ENCODE peak calls at places on chromosomes 13 and 19, in nine cellular contexts. One of them, this sample, is unnamed. For H3K36me3, the result is how much of the 10 kb centered on the place peaks cover.

GRCh38 chr19:9871626-9872338 is 36.7 kb downstream of the PIN1 start:
- DNase-seq in OCI-LY7: no peak
- DNase-seq in left lung: no peak
- DNase-seq in transverse colon: no peak
- DNase-seq in pancreas: no peak
- DNase-seq in CD8-positive, alpha-beta T cell: no peak
- DNase-seq in lower lobe of right lung: no peak
- DNase-seq in aorta: no peak
- DNase-seq in heart left ventricle: no peak
- DNase-seq in this sample: no peak

GRCh38 chr19:5690955-5691204 is 785 bp downstream of the RPL36 start:
- DNase-seq in CD8-positive, alpha-beta T cell: no peak
- DNase-seq in left lung: no peak
- DNase-seq in lower lobe of right lung: no peak
- DNase-seq in heart left ventricle: no peak
- DNase-seq in pancreas: no peak
- DNase-seq in OCI-LY7: no peak
- DNase-seq in transverse colon: peak
- DNase-seq in aorta: no peak
- DNase-seq in this sample: no peak

GRCh38 chr13:26459276-26460131 is 98.0 kb upstream of the WASF3 start:
- DNase-seq in transverse colon: no peak
- DNase-seq in OCI-LY7: no peak
- DNase-seq in aorta: no peak
- DNase-seq in lower lobe of right lung: no peak
- DNase-seq in left lung: no peak
- DNase-seq in CD8-positive, alpha-beta T cell: no peak
- DNase-seq in heart left ventricle: peak
- DNase-seq in pancreas: no peak
- DNase-seq in this sample: no peak

GRCh38 chr13:27524981-27525975 is 74.9 kb upstream of the MTIF3 start:
- DNase-seq in lower lobe of right lung: no peak
- DNase-seq in transverse colon: no peak
- DNase-seq in heart left ventricle: no peak
- DNase-seq in pancreas: no peak
- DNase-seq in left lung: no peak
- DNase-seq in OCI-LY7: no peak
- DNase-seq in aorta: no peak
- DNase-seq in CD8-positive, alpha-beta T cell: no peak
- DNase-seq in this sample: peak

GRCh38 chr19:2945575-2946184 is 909 bp upstream of the ZNF77 start:
- DNase-seq in pancreas: no peak
- DNase-seq in heart left ventricle: no peak
- DNase-seq in transverse colon: no peak
- DNase-seq in aorta: no peak
- DNase-seq in CD8-positive, alpha-beta T cell: no peak
- DNase-seq in lower lobe of right lung: no peak
- DNase-seq in left lung: no peak
- DNase-seq in OCI-LY7: no peak
- DNase-seq in this sample: no peak

GRCh38 chr19:34226036-34226435 is 28.3 kb upstream of the GARRE1 start:
- DNase-seq in heart left ventricle: no peak
- DNase-seq in pancreas: no peak
- DNase-seq in lower lobe of right lung: no peak
- DNase-seq in aorta: no peak
- DNase-seq in OCI-LY7: no peak
- DNase-seq in CD8-positive, alpha-beta T cell: no peak
- DNase-seq in transverse colon: no peak
- DNase-seq in left lung: no peak
- DNase-seq in this sample: no peak

GRCh38 chr19:55088021-55088451 is 12.4 kb downstream of the EPS8L1 start:
- DNase-seq in OCI-LY7: no peak
- DNase-seq in pancreas: no peak
- DNase-seq in left lung: no peak
- DNase-seq in heart left ventricle: no peak
- DNase-seq in transverse colon: no peak
- DNase-seq in lower lobe of right lung: no peak
- DNase-seq in CD8-positive, alpha-beta T cell: no peak
- DNase-seq in aorta: no peak
- DNase-seq in this sample: no peak

GRCh38 chr13:46352810-46353209 is 34.2 kb downstream of the RUBCNL start:
- DNase-seq in transverse colon: no peak
- DNase-seq in pancreas: no peak
- DNase-seq in aorta: no peak
- DNase-seq in heart left ventricle: peak
- DNase-seq in lower lobe of right lung: peak
- DNase-seq in OCI-LY7: no peak
- DNase-seq in CD8-positive, alpha-beta T cell: no peak
- DNase-seq in left lung: peak
- DNase-seq in this sample: no peak

GRCh38 chr13:42266464-42266863 is 5.5 kb upstream of the AKAP11 start:
- DNase-seq in lower lobe of right lung: no peak
- DNase-seq in left lung: no peak
- DNase-seq in transverse colon: no peak
- DNase-seq in aorta: no peak
- DNase-seq in pancreas: no peak
- DNase-seq in CD8-positive, alpha-beta T cell: no peak
- DNase-seq in heart left ventricle: no peak
- DNase-seq in OCI-LY7: no peak
- DNase-seq in this sample: no peak

GRCh38 chr13:98565726-98566577 is 11.0 kb downstream of the STK24 start:
- DNase-seq in CD8-positive, alpha-beta T cell: no peak
- DNase-seq in pancreas: peak
- DNase-seq in transverse colon: peak
- DNase-seq in left lung: no peak
- DNase-seq in heart left ventricle: peak
- DNase-seq in aorta: peak
- DNase-seq in OCI-LY7: peak
- DNase-seq in lower lobe of right lung: no peak
- DNase-seq in this sample: peak

GRCh38 chr13:74128171-74128767 is 5.9 kb downstream of the KLF12 start:
- DNase-seq in pancreas: no peak
- DNase-seq in transverse colon: no peak
- DNase-seq in left lung: no peak
- DNase-seq in heart left ventricle: no peak
- DNase-seq in lower lobe of right lung: no peak
- DNase-seq in OCI-LY7: no peak
- DNase-seq in aorta: no peak
- DNase-seq in CD8-positive, alpha-beta T cell: no peak
- DNase-seq in this sample: no peak

GRCh38 chr19:47351545-47351944 is 2.4 kb downstream of the DHX34 start:
- DNase-seq in pancreas: no peak
- DNase-seq in lower lobe of right lung: no peak
- DNase-seq in CD8-positive, alpha-beta T cell: no peak
- DNase-seq in left lung: no peak
- DNase-seq in aorta: no peak
- DNase-seq in transverse colon: no peak
- DNase-seq in heart left ventricle: no peak
- DNase-seq in OCI-LY7: peak
- DNase-seq in this sample: no peak

GRCh38 chr13:24004971-24005370 is 107.7 kb upstream of the C1QTNF9B start:
- DNase-seq in pancreas: no peak
- DNase-seq in OCI-LY7: no peak
- DNase-seq in lower lobe of right lung: no peak
- DNase-seq in left lung: no peak
- DNase-seq in aorta: no peak
- DNase-seq in CD8-positive, alpha-beta T cell: no peak
- DNase-seq in transverse colon: no peak
- DNase-seq in heart left ventricle: no peak
- DNase-seq in this sample: no peak
- H3K27ac ChIP-seq in pancreas: no peak
- H3K27ac ChIP-seq in OCI-LY7: no peak
- H3K27ac ChIP-seq in lower lobe of right lung: no peak
- H3K27ac ChIP-seq in left lung: no peak
- H3K27ac ChIP-seq in aorta: no peak
- H3K27ac ChIP-seq in CD8-positive, alpha-beta T cell: no peak
- H3K27ac ChIP-seq in transverse colon: no peak
- H3K27ac ChIP-seq in heart left ventricle: no peak
- H3K27ac ChIP-seq in this sample: no peak

GRCh38 chr19:49657493-49658138 is 8.0 kb downstream of the IRF3 start:
- DNase-seq in aorta: no peak
- DNase-seq in heart left ventricle: no peak
- DNase-seq in pancreas: no peak
- DNase-seq in transverse colon: no peak
- DNase-seq in OCI-LY7: no peak
- DNase-seq in lower lobe of right lung: no peak
- DNase-seq in CD8-positive, alpha-beta T cell: no peak
- DNase-seq in left lung: no peak
- DNase-seq in this sample: no peak

GRCh38 chr19:49656456-49657109 is 9.1 kb downstream of the IRF3 start:
- DNase-seq in aorta: no peak
- DNase-seq in OCI-LY7: no peak
- DNase-seq in pancreas: no peak
- DNase-seq in CD8-positive, alpha-beta T cell: no peak
- DNase-seq in transverse colon: no peak
- DNase-seq in left lung: no peak
- DNase-seq in heart left ventricle: no peak
- DNase-seq in lower lobe of right lung: no peak
- DNase-seq in this sample: no peak

GRCh38 chr19:49654581-49654980 is 11.1 kb downstream of the IRF3 start:
- DNase-seq in OCI-LY7: no peak
- DNase-seq in lower lobe of right lung: no peak
- DNase-seq in CD8-positive, alpha-beta T cell: no peak
- DNase-seq in transverse colon: no peak
- DNase-seq in left lung: no peak
- DNase-seq in pancreas: no peak
- DNase-seq in heart left ventricle: no peak
- DNase-seq in aorta: peak
- DNase-seq in this sample: no peak

GRCh38 chr19:49658139-49658517 is 7.5 kb downstream of the IRF3 start:
- DNase-seq in left lung: no peak
- DNase-seq in heart left ventricle: no peak
- DNase-seq in OCI-LY7: no peak
- DNase-seq in transverse colon: no peak
- DNase-seq in CD8-positive, alpha-beta T cell: no peak
- DNase-seq in pancreas: no peak
- DNase-seq in aorta: no peak
- DNase-seq in lower lobe of right lung: no peak
- DNase-seq in this sample: no peak

DNA sequence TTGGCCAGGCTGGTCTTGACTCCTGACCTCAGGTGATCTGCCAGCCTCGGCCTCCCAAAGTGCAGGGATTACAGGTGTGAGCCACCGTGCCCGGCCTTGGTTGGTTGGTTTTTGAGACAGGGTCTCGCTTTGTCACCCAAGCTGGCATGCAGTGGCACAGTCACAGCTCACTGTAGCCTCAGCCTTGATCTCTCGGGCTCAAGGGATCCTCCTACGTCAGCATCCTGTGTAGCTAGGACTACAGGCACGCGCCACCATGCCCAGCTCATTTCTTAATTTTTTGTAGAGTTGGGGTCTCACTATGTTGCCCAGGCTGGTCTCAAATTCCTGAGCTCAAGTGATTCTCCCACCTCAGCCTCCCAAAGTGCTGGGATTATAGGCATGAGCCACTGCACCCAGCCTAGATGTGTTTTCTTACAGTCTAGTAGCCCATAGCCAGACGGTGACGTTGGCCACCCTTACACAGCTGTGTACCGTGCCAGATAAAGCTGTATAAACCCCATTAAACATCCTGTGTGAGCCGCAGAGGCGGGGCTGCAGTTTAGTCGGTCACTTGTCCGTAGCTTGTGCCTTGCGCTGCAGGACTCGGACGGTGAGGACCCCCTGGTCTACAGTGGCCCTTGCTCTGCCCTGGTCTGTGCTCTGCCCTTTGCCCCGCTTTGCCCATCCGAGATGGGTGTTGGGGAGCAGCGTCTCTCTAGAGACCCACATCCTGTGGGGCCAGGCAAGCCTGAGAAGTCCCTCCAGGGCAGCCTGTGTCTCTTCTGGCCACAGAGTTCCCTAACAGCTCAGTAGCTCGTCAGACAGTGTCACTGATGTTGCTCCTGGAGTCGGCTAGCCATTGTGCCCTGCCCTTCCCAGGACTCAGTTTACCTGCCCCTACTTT is 9.8 kb downstream of the IRF3 start:
- DNase-seq in left lung: no peak
- DNase-seq in aorta: no peak
- DNase-seq in CD8-positive, alpha-beta T cell: no peak
- DNase-seq in lower lobe of right lung: no peak
- DNase-seq in transverse colon: no peak
- DNase-seq in heart left ventricle: no peak
- DNase-seq in pancreas: no peak
- DNase-seq in OCI-LY7: no peak
- DNase-seq in this sample: no peak
- H3K36me3 ChIP-seq in left lung: half or more
- H3K36me3 ChIP-seq in aorta: under half
- H3K36me3 ChIP-seq in CD8-positive, alpha-beta T cell: half or more
- H3K36me3 ChIP-seq in lower lobe of right lung: half or more
- H3K36me3 ChIP-seq in transverse colon: under half
- H3K36me3 ChIP-seq in heart left ventricle: under half
- H3K36me3 ChIP-seq in pancreas: half or more
- H3K36me3 ChIP-seq in OCI-LY7: half or more
- H3K36me3 ChIP-seq in this sample: half or more

GRCh38 chr19:56476093-56476492 is 1.1 kb downstream of the ZNF667 start:
- DNase-seq in lower lobe of right lung: no peak
- DNase-seq in pancreas: no peak
- DNase-seq in CD8-positive, alpha-beta T cell: no peak
- DNase-seq in aorta: no peak
- DNase-seq in heart left ventricle: no peak
- DNase-seq in OCI-LY7: no peak
- DNase-seq in transverse colon: no peak
- DNase-seq in left lung: no peak
- DNase-seq in this sample: no peak
- H3K27ac ChIP-seq in lower lobe of right lung: no peak
- H3K27ac ChIP-seq in pancreas: no peak
- H3K27ac ChIP-seq in CD8-positive, alpha-beta T cell: no peak
- H3K27ac ChIP-seq in aorta: no peak
- H3K27ac ChIP-seq in heart left ventricle: no peak
- H3K27ac ChIP-seq in OCI-LY7: no peak
- H3K27ac ChIP-seq in transverse colon: no peak
- H3K27ac ChIP-seq in left lung: no peak
- H3K27ac ChIP-seq in this sample: no peak

GRCh38 chr13:78497702-78498319 is 105.5 kb downstream of the POU4F1 start:
- DNase-seq in pancreas: no peak
- DNase-seq in heart left ventricle: no peak
- DNase-seq in lower lobe of right lung: no peak
- DNase-seq in OCI-LY7: no peak
- DNase-seq in aorta: no peak
- DNase-seq in left lung: no peak
- DNase-seq in transverse colon: no peak
- DNase-seq in CD8-positive, alpha-beta T cell: no peak
- DNase-seq in this sample: no peak
- H3K36me3 ChIP-seq in pancreas: under half
- H3K36me3 ChIP-seq in heart left ventricle: under half
- H3K36me3 ChIP-seq in lower lobe of right lung: under half
- H3K36me3 ChIP-seq in OCI-LY7: under half
- H3K36me3 ChIP-seq in aorta: under half
- H3K36me3 ChIP-seq in left lung: under half
- H3K36me3 ChIP-seq in transverse colon: under half
- H3K36me3 ChIP-seq in CD8-positive, alpha-beta T cell: under half
- H3K36me3 ChIP-seq in this sample: under half

DNA sequence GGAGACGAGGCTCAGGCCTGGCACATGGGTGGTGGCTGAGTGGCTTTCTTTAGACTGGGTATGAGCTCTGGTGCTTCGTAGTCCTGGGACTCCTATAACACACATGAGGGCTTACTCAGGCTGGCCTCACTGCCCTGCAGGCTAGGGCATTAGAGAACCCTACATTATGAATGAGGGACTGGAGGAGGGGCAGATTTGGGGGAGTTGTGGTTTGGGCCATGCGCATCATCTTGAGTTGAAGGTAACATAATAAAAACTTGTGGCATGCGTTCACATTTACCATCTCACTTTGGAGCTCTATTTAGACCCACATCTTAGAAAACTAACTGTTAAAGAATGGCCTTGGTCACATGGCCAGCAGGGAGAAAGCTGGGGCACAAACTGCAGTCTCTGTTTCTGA is 54.2 kb downstream of the STARD13 start:
- DNase-seq in pancreas: no peak
- DNase-seq in heart left ventricle: no peak
- DNase-seq in left lung: no peak
- DNase-seq in CD8-positive, alpha-beta T cell: no peak
- DNase-seq in OCI-LY7: no peak
- DNase-seq in aorta: no peak
- DNase-seq in lower lobe of right lung: no peak
- DNase-seq in transverse colon: no peak
- DNase-seq in this sample: no peak
- H3K27ac ChIP-seq in pancreas: no peak
- H3K27ac ChIP-seq in heart left ventricle: no peak
- H3K27ac ChIP-seq in left lung: peak
- H3K27ac ChIP-seq in CD8-positive, alpha-beta T cell: no peak
- H3K27ac ChIP-seq in OCI-LY7: no peak
- H3K27ac ChIP-seq in aorta: no peak
- H3K27ac ChIP-seq in lower lobe of right lung: no peak
- H3K27ac ChIP-seq in transverse colon: no peak
- H3K27ac ChIP-seq in this sample: no peak

This sample was measured in WERI-Rb-1.